ENCODE peak calls at places on chromosomes 16 and 17, in five cellular contexts. L is H1, E is SK-N-SH, P is HepG2, R is GM12878. M is an unnamed sample.

GRCh38 chr16:69382421-69382820 is 3.4 kb downstream of the TERF2 start:
- DNase-seq in L (no peak), E (no peak), P (no peak), R (no peak), M (no peak)

GRCh38 chr16:13863075-13863765 is 56.7 kb upstream of the ERCC4 start:
- DNase-seq in L (no peak), E (no peak), P (peak), R (no peak), M (no peak)

GRCh38 chr17:59914274-59914854 is 21.4 kb downstream of the RPS6KB1 start:
- DNase-seq in L (no peak), E (peak), P (peak), R (no peak), M (peak)

GRCh38 chr16:89880477-89881367 is 7.3 kb downstream of the TCF25 start:
- DNase-seq in L (no peak), E (no peak), P (no peak), R (no peak), M (no peak)

GRCh38 chr17:52287611-52288010 is 129.1 kb upstream of the CA10 start:
- DNase-seq in L (no peak), E (no peak), P (no peak), R (no peak), M (no peak)

GRCh38 chr16:14566599-14566998 is 63.5 kb downstream of the PARN start:
- DNase-seq in L (peak), E (no peak), P (no peak), R (no peak), M (no peak)

GRCh38 chr17:68057531-68057952 is 22.0 kb downstream of the KPNA2 start:
- DNase-seq in L (no peak), E (peak), P (no peak), R (no peak), M (no peak)

GRCh38 chr17:28144019-28144418 is 101.5 kb downstream of the NLK start:
- DNase-seq in L (no peak), E (no peak), P (no peak), R (no peak), M (no peak)

GRCh38 chr16:85923153-85924021 is 24.4 kb downstream of the IRF8 start:
- DNase-seq in L (no peak), E (no peak), P (no peak), R (no peak), M (no peak)

GRCh38 chr17:81330884-81331245 is 35.8 kb upstream of the SLC38A10 start:
- DNase-seq in L (no peak), E (no peak), P (no peak), R (no peak), M (no peak)

GRCh38 chr16:23670137-23670776 is 8.4 kb upstream of the PLK1 start:
- DNase-seq in L (no peak), E (no peak), P (no peak), R (peak), M (no peak)

GRCh38 chr16:48212033-48212432 is 32.1 kb upstream of the LONP2 start:
- DNase-seq in L (no peak), E (no peak), P (no peak), R (no peak), M (no peak)

GRCh38 chr17:68391561-68392268 is 65.6 kb downstream of the WIPI1 start:
- DNase-seq in L (peak), E (no peak), P (peak), R (no peak), M (no peak)

GRCh38 chr17:78111012-78111726 is 17.4 kb downstream of the TMC6 start:
- DNase-seq in L (no peak), E (no peak), P (no peak), R (no peak), M (no peak)

GRCh38 chr16:8572063-8572918 is 18.0 kb downstream of the TMEM114 start:
- DNase-seq in L (no peak), E (no peak), P (no peak), R (no peak), M (no peak)

GRCh38 chr16:77585379-77585778 is 136.9 kb upstream of the NUDT7 start:
- DNase-seq in L (no peak), E (no peak), P (no peak), R (no peak), M (no peak)

DNA sequence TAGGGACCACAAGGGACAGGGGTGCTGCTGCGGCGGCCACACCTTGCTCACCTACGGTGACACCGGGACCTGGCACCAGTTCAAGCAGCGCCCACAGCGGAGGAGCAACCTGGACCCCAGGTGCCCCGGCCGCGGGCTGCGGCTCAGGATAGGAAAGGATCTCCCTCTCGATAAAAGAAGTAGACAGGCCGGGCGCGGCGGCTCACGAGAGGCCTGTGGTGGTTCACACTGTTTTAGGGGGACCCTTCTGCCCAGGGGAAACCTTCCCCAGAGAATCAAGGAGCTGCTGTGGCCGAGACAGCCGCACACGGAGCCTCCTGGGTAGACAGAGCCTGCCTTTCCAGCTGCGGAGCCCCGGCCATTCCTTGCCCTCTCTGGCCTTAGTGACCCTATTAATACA is 17.9 kb upstream of the ATP2A3 start:
- DNase-seq in L (no peak), E (peak), P (no peak), R (no peak), M (no peak)
- TF ChIP-seq RFX5 in L (no peak), E (no peak), P (no peak), R (no peak), M (no peak)

GRCh38 chr17:16486373-16487250 is 5.4 kb downstream of the LRRC75A start:
- DNase-seq in L (peak), E (peak), P (no peak), R (no peak), M (no peak)
- TF ChIP-seq JUND in L (no peak), E (no peak), P (no peak), R (no peak), M (no peak)

GRCh38 chr16:3538222-3538621 is 37.4 kb downstream of the CLUAP1 start:
- DNase-seq in L (no peak), E (no peak), P (no peak), R (no peak), M (no peak)

GRCh38 chr16:3546990-3547682 is 30.1 kb downstream of the NLRC3 start:
- DNase-seq in L (no peak), E (no peak), P (no peak), R (no peak), M (no peak)

GRCh38 chr16:3542153-3542550 is 35.1 kb downstream of the NLRC3 start:
- DNase-seq in L (no peak), E (no peak), P (no peak), R (no peak), M (no peak)

GRCh38 chr16:3541527-3542152 is 35.6 kb downstream of the NLRC3 start:
- DNase-seq in L (no peak), E (no peak), P (no peak), R (no peak), M (no peak)

GRCh38 chr16:3542601-3543373 is 34.4 kb downstream of the NLRC3 start:
- DNase-seq in L (no peak), E (no peak), P (no peak), R (no peak), M (no peak)
- TF ChIP-seq RFX5 in L (no peak), E (no peak), P (no peak), R (no peak), M (no peak)

GRCh38 chr16:81369888-81370504 is 55.2 kb downstream of the GAN start:
- DNase-seq in L (no peak), E (no peak), P (no peak), R (peak), M (no peak)

GRCh38 chr16:81371106-81371505 is 56.3 kb downstream of the GAN start:
- DNase-seq in L (no peak), E (no peak), P (no peak), R (no peak), M (no peak)

GRCh38 chr16:81365731-81366130 is 51.0 kb downstream of the GAN start:
- DNase-seq in L (no peak), E (no peak), P (no peak), R (no peak), M (no peak)

GRCh38 chr16:81367821-81368220 is 53.1 kb downstream of the GAN start:
- DNase-seq in L (no peak), E (no peak), P (no peak), R (no peak), M (no peak)

DNA sequence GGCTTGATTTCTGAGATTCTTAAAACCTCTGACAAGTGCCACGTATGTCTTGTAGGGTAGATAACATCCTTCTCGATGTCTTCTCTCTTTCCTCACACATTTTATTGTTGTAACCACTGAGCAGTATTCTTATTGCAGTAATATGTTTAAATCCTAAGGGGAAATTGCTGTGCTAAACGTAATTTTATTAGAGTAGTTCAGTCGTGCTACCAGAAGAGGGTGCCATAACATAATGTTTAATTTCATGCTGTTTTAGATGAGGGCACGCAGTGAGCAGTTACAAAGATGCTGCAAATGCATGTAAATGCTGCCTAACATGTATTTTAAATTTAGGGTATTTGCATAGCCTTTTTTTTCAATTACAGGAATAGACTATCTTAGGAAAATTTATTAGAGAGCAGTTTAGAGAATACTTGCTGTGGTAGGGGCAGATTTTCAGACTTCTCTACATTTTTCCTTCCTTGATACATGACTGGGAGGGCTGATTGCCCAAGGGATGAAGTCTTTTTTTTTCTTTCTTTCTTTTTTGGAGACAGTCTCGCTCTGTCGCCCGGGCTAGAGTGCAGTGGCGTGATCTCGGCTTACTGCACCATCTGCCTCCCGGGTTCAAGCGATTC is 51.7 kb downstream of the GAN start:
- DNase-seq in L (no peak), E (peak), P (peak), R (peak), M (peak)
- TF ChIP-seq JUND in L (no peak), E (no peak), P (no peak), R (no peak), M (no peak)

GRCh38 chr17:7888184-7888920 is at the start of gene CHD3:
- DNase-seq in L (no peak), E (no peak), P (no peak), R (no peak), M (no peak)
- TF ChIP-seq RFX5 in L (no peak), E (no peak), P (no peak), R (no peak), M (no peak)

GRCh38 chr17:47470836-47471235 is 60.1 kb upstream of the NPEPPS start:
- DNase-seq in L (no peak), E (no peak), P (no peak), R (no peak), M (no peak)
- TF ChIP-seq JUND in L (no peak), E (no peak), P (no peak), R (no peak), M (no peak)